ENCODE peak calls at places on chromosomes 6 and 20, in four cellular contexts. V is heart left ventricle, B is gastrocnemius medialis, J is prostate gland. L is an unnamed sample.
A peak's percentile ranks its signal among the peaks of the same experiment; 100 is the strongest.

GRCh38 chr20:4227085-4227821 is 211.9 kb upstream of the RNF24 start:
- DNase-seq in V (no peak), B (no peak), J (no peak), L (no peak)

GRCh38 chr6:142361765-142362540 is 60.1 kb downstream of the ADGRG6 start:
- DNase-seq in B (no peak), V (no peak), J (no peak), L (no peak)

GRCh38 chr6:93918258-93918657 is 498.9 kb upstream of the EPHA7 start:
- DNase-seq in V (no peak), J (no peak), B (no peak), L (no peak)

GRCh38 chr6:170075659-170076223 is 215.1 kb downstream of the DLL1 start:
- DNase-seq in B (no peak), J (no peak), V (peak; percentile 20), L (no peak)

GRCh38 chr6:63245908-63246307 is 34.6 kb downstream of the FKBP1C start:
- DNase-seq in J (no peak), B (no peak), V (no peak), L (no peak)

GRCh38 chr6:25916789-25917490 is 13.6 kb downstream of the SLC17A2 start:
- DNase-seq in V (no peak), B (no peak), J (no peak), L (no peak)

GRCh38 chr20:24364464-24364863 is 105.0 kb upstream of the SYNDIG1 start:
- DNase-seq in V (no peak), B (no peak), J (no peak), L (no peak)

GRCh38 chr6:44898296-44898930 is 429.7 kb upstream of the RUNX2 start:
- DNase-seq in J (no peak), V (no peak), B (no peak), L (no peak)

GRCh38 chr6:67888886-67889681 is 746.0 kb upstream of the ADGRB3 start:
- DNase-seq in B (no peak), J (no peak), V (no peak), L (no peak)

GRCh38 chr20:49579874-49580817 is 12.2 kb upstream of the PTGIS start:
- DNase-seq in B (no peak), J (no peak), V (peak; percentile 39), L (no peak)

GRCh38 chr6:152050451-152051195 is 243.1 kb downstream of the ESR1 start:
- DNase-seq in B (no peak), V (no peak), J (no peak), L (no peak)

GRCh38 chr20:276620-277495 is 13.7 kb downstream of the C20orf96 start:
- DNase-seq in J (no peak), B (no peak), V (no peak), L (no peak)

GRCh38 chr6:14441371-14441781 is 323.8 kb downstream of the CD83 start:
- DNase-seq in B (peak; percentile 35), J (no peak), V (peak; percentile 36), L (no peak)

GRCh38 chr20:51966296-51966971 is 164.1 kb upstream of the SALL4 start:
- DNase-seq in B (peak; percentile 3), J (peak; percentile 59), V (peak; percentile 28), L (no peak)

GRCh38 chr6:125434760-125435159 is 133.0 kb upstream of the HDDC2 start:
- DNase-seq in J (no peak), B (no peak), V (no peak), L (no peak)

GRCh38 chr6:156953125-156953477 is 175.9 kb downstream of the ARID1B start:
- DNase-seq in J (no peak), B (no peak), V (no peak), L (no peak)

GRCh38 chr6:35047265-35048011 is 93.7 kb downstream of the TCP11 start:
- DNase-seq in B (no peak), V (no peak), J (no peak), L (no peak)

GRCh38 chr6:42316390-42316970 is 98.8 kb upstream of the MRPS10 start:
- DNase-seq in J (no peak), V (no peak), B (no peak), L (peak; percentile 73)
- H3K27ac ChIP-seq in J (no peak overlapping the region), V (no peak overlapping the region), B (no peak overlapping the region), L (peak overlapping the region; percentile 26)

DNA sequence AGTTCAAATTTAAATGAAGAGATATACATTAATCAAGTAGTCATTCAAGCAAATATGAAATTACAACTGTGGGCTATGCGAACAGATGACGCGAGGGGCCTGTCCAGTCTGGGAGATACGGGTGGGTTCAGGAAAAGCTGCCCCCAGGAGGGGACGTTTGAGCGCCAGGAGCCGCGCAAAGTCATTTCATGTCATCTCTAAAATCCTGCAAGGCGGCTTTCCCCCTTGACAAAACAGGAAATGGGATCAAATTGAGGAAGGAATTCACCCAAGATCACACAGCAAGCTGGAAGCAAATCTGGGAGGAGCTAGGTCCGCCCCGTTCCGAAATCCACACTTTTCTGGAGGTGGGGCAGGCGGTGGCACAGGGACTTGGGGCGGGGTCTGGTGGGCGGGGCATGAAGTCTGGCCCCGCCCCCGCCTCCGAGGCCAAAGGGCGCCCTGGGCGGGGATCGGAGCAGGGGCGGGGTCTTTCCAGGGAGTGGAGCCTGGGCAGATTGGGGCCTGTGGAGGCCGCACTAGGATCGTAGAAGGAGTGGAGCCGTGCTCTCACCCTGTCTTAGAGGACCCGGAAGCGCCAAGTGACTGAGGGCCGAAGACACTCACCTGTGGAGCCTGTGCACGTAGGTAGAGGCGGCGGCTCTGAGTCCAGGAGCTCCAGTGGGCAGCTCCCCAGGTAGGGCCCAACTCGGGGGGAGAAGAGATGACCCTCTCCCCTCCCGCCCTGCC is at the start of gene LPIN3:
- DNase-seq in J (peak; percentile 90), B (peak; percentile 68), V (peak; percentile 91), L (peak; percentile 97)
- TF ChIP-seq POLR2A in J (peak; percentile 74), B (peak; percentile 11), V (no peak), L (peak; percentile 90)

GRCh38 chr20:3160418-3160817 is 753 bp upstream of the FASTKD5 start:
- DNase-seq in J (no peak), B (no peak), V (no peak), L (no peak)

GRCh38 chr20:3161316-3162079 is 1.8 kb upstream of the FASTKD5 start:
- DNase-seq in V (no peak), B (no peak), J (no peak), L (no peak)

GRCh38 chr20:3157817-3158216 is 1.8 kb downstream of the FASTKD5 start:
- DNase-seq in J (no peak), B (no peak), V (no peak), L (no peak)

GRCh38 chr20:3156811-3157619 is 2.6 kb downstream of the FASTKD5 start:
- DNase-seq in V (no peak), J (no peak), B (no peak), L (no peak)

DNA sequence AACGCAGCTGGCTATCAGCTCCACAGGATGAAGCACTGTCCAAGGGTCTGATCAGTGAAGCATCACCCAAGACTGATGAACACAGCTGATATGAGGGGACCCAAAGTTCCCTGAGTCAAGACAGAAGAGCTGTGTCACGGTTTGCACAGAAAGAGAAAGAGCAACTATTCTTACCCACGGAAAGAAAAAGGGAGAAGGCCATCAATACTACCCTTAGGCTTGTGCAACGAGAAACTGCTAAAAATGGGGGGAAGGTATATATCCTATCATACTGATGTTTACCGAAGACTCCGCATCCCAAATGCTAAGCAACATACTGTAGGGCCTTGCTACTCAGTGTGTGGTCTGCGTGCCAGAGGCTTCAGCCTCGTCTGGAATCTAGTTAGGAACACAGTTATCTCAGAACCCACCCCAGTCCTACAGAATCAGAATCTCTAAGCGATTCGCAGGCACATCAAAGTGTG is 665 bp downstream of the FASTKD5 start:
- DNase-seq in V (no peak), J (no peak), B (no peak), L (no peak)
- H3K4me3 ChIP-seq in V (peak overlapping the region; percentile 87), J (peak overlapping the region; percentile 90), B (peak overlapping the region; percentile 96), L (peak overlapping the region; percentile 91)

GRCh38 chr6:56368484-56368883 is 121.1 kb upstream of the COL21A1 start:
- DNase-seq in V (no peak), J (no peak), B (no peak), L (no peak)

GRCh38 chr6:56366112-56366852 is 118.9 kb upstream of the COL21A1 start:
- DNase-seq in B (no peak), V (no peak), J (no peak), L (no peak)

GRCh38 chr6:56361812-56362211 is 114.4 kb upstream of the COL21A1 start:
- DNase-seq in V (peak; percentile 29), B (no peak), J (no peak), L (no peak)

GRCh38 chr6:56363796-56364195 is 116.4 kb upstream of the COL21A1 start:
- DNase-seq in B (no peak), V (no peak), J (no peak), L (no peak)

GRCh38 chr6:56364482-56365313 is 117.3 kb upstream of the COL21A1 start:
- DNase-seq in V (no peak), J (no peak), B (no peak), L (no peak)
- H3K27ac ChIP-seq in V (no peak overlapping the region), J (no peak overlapping the region), B (no peak overlapping the region), L (no peak overlapping the region)

DNA sequence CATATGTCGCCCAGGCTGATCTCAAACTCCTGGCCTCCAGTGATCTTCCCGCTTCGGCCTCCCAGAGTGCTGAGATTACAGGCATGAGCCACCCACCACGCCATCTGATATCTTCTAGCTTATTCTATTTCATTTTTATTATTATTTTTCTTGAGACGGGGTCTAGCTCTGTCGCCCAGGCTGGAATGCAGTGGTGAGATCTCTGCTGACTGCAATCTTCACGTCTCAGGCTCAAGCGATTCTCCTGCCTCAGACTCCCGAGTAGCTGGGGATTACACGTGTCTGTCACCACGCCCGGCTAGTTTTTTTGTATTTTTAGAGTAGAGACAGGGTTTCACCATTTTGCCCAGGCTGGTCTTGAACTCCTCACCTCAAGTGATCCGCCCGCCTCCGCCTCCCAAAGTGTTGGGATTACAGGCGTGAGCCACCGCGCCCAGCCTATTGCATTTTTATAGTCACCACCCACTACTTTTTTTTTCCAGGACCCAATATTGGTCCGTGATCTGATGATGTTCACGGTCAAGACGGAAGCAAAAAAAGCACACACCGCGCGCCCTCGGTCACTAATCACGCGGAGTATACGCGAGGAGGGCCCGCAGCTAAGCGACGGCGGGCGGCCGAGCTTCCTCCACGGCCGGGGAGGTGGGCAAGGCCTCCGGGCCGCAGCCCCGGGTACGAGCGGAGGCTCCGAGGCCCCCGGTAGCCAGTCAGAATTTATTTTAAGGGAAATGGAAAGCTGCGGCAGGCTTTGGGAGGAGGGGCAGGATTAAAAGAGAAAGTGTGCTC is 1.1 kb upstream of the LSM14B start:
- DNase-seq in B (peak; percentile 31), J (peak; percentile 32), V (no peak), L (no peak)
- TF ChIP-seq POLR2A in B (peak; percentile 91), J (no peak), V (peak; percentile 72), L (no peak)

GRCh38 chr6:136717297-136717990 is 74.8 kb downstream of the MAP3K5 start:
- DNase-seq in V (no peak), J (no peak), B (no peak), L (no peak)
- H3K4me3 ChIP-seq in V (peak overlapping the region; percentile 20), J (no peak overlapping the region), B (peak overlapping the region; percentile 11), L (no peak overlapping the region)

DNA sequence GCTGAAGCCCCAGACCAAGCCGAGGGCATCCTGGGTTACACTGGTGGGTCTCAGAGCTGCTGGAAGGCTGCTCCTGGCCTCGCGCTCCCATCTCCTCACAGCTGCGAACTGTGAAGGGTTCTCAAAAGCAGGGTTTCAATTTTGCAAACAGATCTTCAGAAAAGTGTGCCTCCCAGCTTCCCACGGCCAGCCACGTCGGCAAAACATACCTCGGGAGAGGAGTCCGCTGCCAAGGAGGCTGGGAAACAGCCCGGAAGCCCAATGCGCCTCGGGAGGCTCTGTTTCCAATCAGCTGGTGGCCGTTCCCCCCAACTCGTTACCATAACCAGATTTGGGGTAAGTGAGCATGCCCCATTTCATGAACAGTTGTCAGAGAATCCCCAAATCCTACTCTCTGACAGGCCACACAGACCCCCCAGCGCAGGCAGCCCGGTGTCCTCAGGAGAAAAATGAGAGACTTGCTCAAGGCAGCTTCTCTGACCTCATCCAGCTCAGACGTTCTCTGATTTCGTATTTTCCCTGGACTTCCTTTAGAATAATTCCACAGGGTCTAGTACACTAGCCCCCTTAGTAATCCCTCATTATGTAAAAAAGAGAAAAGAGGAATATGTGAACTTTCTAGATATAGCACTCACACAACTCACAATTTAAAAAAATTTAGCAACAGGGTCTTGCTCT is 98.4 kb downstream of the SNX5 start:
- DNase-seq in B (no peak), V (no peak), J (no peak), L (no peak)
- H3K27ac ChIP-seq in B (peak overlapping the region; percentile 5), V (no peak overlapping the region), J (no peak overlapping the region), L (no peak overlapping the region)

L was measured in Peyer's patch.